ENCODE peak calls at places on chromosome 12, in seven cellular contexts. M, T, Y, S, A, J and B are unnamed samples.

GRCh38 chr12:49767333-49767732 is 26.0 kb downstream of the TMBIM6 start:
- DNase-seq in T (no peak), M (no peak), Y (no peak), J (peak), A (no peak), S (no peak), B (no peak)

GRCh38 chr12:89450922-89451321 is 73.7 kb downstream of the GALNT4 start:
- DNase-seq in S (no peak), Y (no peak), M (no peak), T (no peak), A (no peak), J (no peak), B (no peak)

GRCh38 chr12:16076553-16076952 is 165.4 kb downstream of the DERA start:
- DNase-seq in J (peak), T (peak), A (no peak), M (no peak), Y (no peak), S (no peak), B (peak)

GRCh38 chr12:131035268-131035681 is 81.6 kb downstream of the ADGRD1 start:
- DNase-seq in T (no peak), S (peak), J (no peak), A (no peak), Y (no peak), M (no peak), B (no peak)

GRCh38 chr12:76762556-76762955 is 1.4 kb upstream of the ZDHHC17 start:
- DNase-seq in Y (no peak), T (no peak), A (no peak), J (peak), M (no peak), S (no peak), B (no peak)

GRCh38 chr12:115840159-115840558 is 437.3 kb downstream of the MED13L start:
- DNase-seq in A (no peak), J (no peak), M (no peak), S (no peak), T (no peak), Y (no peak), B (peak)

GRCh38 chr12:52735816-52736632 is 32.7 kb upstream of the KRT77 start:
- DNase-seq in A (no peak), Y (no peak), J (no peak), S (no peak), T (no peak), M (no peak), B (no peak)

GRCh38 chr12:108798551-108799221 is 58.7 kb downstream of the SSH1 start:
- DNase-seq in S (no peak), M (no peak), A (no peak), Y (peak), T (no peak), J (peak), B (peak)

GRCh38 chr12:130639759-130640158 is 76.3 kb downstream of the RIMBP2 start:
- DNase-seq in Y (no peak), T (no peak), J (no peak), S (no peak), A (no peak), M (no peak), B (no peak)

GRCh38 chr12:26680724-26681455 is 152.1 kb downstream of the ITPR2 start:
- DNase-seq in S (no peak), T (no peak), A (no peak), J (peak), M (no peak), Y (no peak), B (peak)

GRCh38 chr12:114164354-114164753 is 198.2 kb upstream of the RBM19 start:
- DNase-seq in T (no peak), J (no peak), S (no peak), A (no peak), Y (no peak), M (no peak), B (no peak)

GRCh38 chr12:89370850-89371249 is 18.5 kb upstream of the DUSP6 start:
- DNase-seq in Y (no peak), M (no peak), S (no peak), J (peak), A (no peak), T (no peak), B (peak)

GRCh38 chr12:124549629-124550028 is 17.8 kb downstream of the NCOR2 start:
- DNase-seq in J (no peak), M (no peak), T (no peak), Y (no peak), A (no peak), S (no peak), B (no peak)

GRCh38 chr12:128076188-128076587 is 190.8 kb upstream of the TMEM132C start:
- DNase-seq in M (no peak), Y (no peak), S (no peak), T (no peak), J (peak), A (no peak), B (peak)

GRCh38 chr12:59164991-59165718 is 244.9 kb upstream of the LRIG3 start:
- DNase-seq in M (no peak), Y (no peak), J (peak), S (no peak), A (no peak), T (peak), B (peak)

GRCh38 chr12:77349703-77350102 is 284.3 kb upstream of the E2F7 start:
- DNase-seq in M (no peak), A (no peak), S (no peak), Y (no peak), T (no peak), J (peak), B (no peak)

GRCh38 chr12:47247418-47247817 is 167.7 kb upstream of the AMIGO2 start:
- DNase-seq in M (no peak), J (no peak), S (peak), A (no peak), T (peak), Y (no peak), B (no peak)

GRCh38 chr12:57518176-57518919 is 2.0 kb downstream of the DDIT3 start:
- DNase-seq in S (no peak), J (peak), M (no peak), Y (no peak), T (no peak), A (no peak), B (no peak)

GRCh38 chr12:3527736-3528135 is 36.7 kb downstream of the PRMT8 start:
- DNase-seq in M (no peak), T (no peak), Y (no peak), J (no peak), A (no peak), S (no peak), B (no peak)

GRCh38 chr12:124537525-124538193 is 29.8 kb downstream of the NCOR2 start:
- DNase-seq in A (no peak), J (no peak), Y (no peak), M (no peak), S (peak), T (no peak), B (no peak)

GRCh38 chr12:107670999-107671643 is 14.5 kb upstream of the PWP1 start:
- DNase-seq in S (no peak), J (peak), T (peak), A (no peak), M (no peak), Y (no peak), B (peak)

GRCh38 chr12:123816896-123817537 is 54.9 kb downstream of the DNAH10 start:
- DNase-seq in S (no peak), A (no peak), T (no peak), J (no peak), Y (no peak), M (no peak), B (no peak)

GRCh38 chr12:122688291-122688690 is 14.9 kb downstream of the HCAR2 start:
- DNase-seq in T (no peak), M (no peak), Y (no peak), A (no peak), J (no peak), S (no peak), B (no peak)

GRCh38 chr12:49946086-49946485 is 4.5 kb upstream of the AQP2 start:
- DNase-seq in J (no peak), S (peak), T (no peak), Y (no peak), M (no peak), A (no peak), B (no peak)

GRCh38 chr12:115640929-115641328 is 636.6 kb downstream of the MED13L start:
- DNase-seq in M (no peak), J (peak), S (no peak), A (no peak), Y (no peak), T (no peak), B (no peak)

GRCh38 chr12:121038861-121039654 is at the start of gene OASL:
- DNase-seq in Y (no peak), T (peak), A (no peak), M (peak), S (peak), J (peak), B (peak)

GRCh38 chr12:131387281-131388163 is 323.4 kb upstream of the SFSWAP start:
- DNase-seq in T (no peak), J (no peak), M (no peak), A (no peak), Y (no peak), S (peak), B (no peak)

GRCh38 chr12:114141916-114142564 is 175.9 kb upstream of the RBM19 start:
- DNase-seq in J (no peak), S (no peak), T (no peak), Y (no peak), M (no peak), A (no peak), B (no peak)

GRCh38 chr12:66107451-66107915 is 23.1 kb downstream of the LLPH start:
- DNase-seq in A (no peak), M (no peak), T (peak), J (peak), S (no peak), Y (peak), B (peak)

DNA sequence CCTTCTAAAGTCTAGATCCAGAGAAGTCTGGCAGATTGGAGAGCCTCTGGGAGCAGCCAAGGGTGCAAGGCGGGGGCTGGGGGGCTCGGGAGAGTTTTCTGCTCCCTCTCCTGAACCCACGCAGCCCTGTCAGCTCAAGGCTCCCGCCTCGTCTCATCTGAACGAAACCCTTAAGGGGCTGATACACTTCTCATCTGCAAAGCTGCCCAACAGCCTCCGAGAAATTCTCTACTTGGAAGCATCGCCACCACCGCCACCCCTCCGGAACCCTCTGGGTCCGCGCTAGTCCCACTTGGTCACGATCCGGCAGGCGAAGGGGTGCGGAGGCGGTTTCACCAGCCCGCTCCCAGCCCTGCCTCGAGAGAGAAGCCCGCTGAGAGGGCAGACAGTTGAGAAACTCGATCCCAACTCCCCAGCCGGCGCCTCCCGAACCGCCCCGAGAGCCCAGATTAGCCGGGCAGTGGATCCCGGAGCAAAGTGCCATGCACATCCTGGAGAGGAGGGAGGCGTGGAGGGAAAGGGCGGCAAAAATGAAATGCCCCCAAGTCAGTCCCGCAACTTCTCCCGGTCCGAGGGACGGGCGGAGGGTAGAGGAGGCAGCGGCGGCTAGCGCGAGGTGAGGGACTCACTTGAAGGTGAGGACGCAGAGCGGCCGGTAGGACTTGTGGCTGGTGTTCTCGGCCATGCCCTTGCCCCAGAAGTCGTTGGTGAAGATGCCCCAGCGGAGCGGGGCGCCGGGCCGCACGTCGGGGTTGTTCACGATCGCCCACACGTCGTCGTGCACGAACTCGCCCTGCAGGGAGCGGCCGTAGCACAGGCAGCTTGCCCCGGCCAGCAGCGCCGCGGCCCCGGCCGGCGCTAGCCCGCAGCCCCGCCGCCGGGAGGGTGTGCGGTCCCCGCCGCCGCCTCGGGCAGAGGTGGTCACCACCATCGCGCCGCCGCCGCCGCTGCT is 645 bp downstream of the TMTC1 start:
- DNase-seq in M (no peak), A (peak), S (peak), Y (peak), J (peak), T (peak), B (peak)
- TF ChIP-seq CTCF in M (no peak), A (no peak), S (no peak), Y (no peak), J (no peak), T (no peak), B (no peak)

GRCh38 chr12:111766608-111767361 is at the start of gene ALDH2:
- DNase-seq in S (peak), J (no peak), T (peak), Y (peak), M (peak), A (peak), B (no peak)
- TF ChIP-seq CTCF in S (no peak), J (no peak), T (no peak), Y (peak), M (no peak), A (no peak), B (no peak)

GRCh38 chr12:98416845-98417244 is 98.5 kb upstream of the TMPO start:
- DNase-seq in A (no peak), J (peak), S (no peak), T (peak), M (no peak), Y (no peak), B (peak)
- TF ChIP-seq CTCF in A (no peak), J (peak), S (peak), T (no peak), M (no peak), Y (no peak), B (peak)

GRCh38 chr12:12353807-12354206 is 3.1 kb upstream of the BORCS5 start:
- DNase-seq in A (no peak), S (no peak), T (no peak), M (no peak), J (no peak), Y (no peak), B (no peak)

GRCh38 chr12:12353276-12353675 is 3.2 kb upstream of the MANSC1 start:
- DNase-seq in Y (no peak), J (no peak), M (no peak), S (no peak), A (no peak), T (no peak), B (no peak)

GRCh38 chr12:12350868-12351463 is 924 bp upstream of the MANSC1 start:
- DNase-seq in S (no peak), A (no peak), J (no peak), T (peak), Y (no peak), M (no peak), B (no peak)

GRCh38 chr12:12349711-12350665 is at the start of gene MANSC1:
- DNase-seq in Y (peak), S (peak), A (peak), M (peak), T (peak), J (peak), B (no peak)
- TF ChIP-seq CTCF in Y (peak), S (peak), A (peak), M (no peak), T (peak), J (no peak), B (peak)

DNA sequence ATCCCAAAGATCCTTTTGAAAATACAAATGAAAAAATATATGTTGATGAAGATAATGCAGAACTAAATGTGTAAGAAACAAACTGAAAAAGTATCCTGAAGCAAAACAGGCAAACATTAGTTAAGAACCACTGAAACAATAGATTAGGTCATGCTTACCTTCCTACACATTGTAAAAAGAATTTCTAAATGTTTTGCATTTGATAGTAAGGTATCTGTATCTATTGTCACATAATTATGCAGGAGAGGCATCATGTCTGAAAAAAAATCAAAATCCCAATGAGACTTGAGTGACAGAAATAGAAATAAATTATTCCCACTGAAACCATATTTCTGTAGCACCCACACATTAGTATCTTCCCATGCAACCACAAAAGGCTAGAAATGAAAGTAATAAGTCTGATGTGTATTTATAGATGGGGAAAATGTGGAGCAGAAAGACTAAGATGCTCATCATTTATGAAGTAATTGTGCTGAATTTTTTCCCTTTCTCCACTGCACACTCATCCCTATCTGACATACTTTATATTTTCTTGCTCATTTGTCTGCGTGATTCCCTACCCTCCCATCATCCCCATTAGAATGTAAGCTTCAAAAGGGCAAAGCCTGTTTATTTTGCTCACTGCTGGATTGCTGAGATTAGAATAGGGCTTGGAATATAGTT is 43.5 kb downstream of the IPO8 start:
- DNase-seq in A (no peak), T (no peak), J (no peak), Y (no peak), M (no peak), S (no peak), B (no peak)
- TF ChIP-seq CTCF in A (no peak), T (no peak), J (no peak), Y (no peak), M (no peak), S (no peak), B (no peak)

GRCh38 chr12:109927622-109928021 is 27.5 kb downstream of the TCHP start:
- DNase-seq in S (no peak), J (peak), A (no peak), Y (no peak), T (peak), M (no peak), B (peak)
- TF ChIP-seq CTCF in S (peak), J (peak), A (peak), Y (no peak), T (peak), M (no peak), B (peak)

GRCh38 chr12:79451988-79452387 is 238.8 kb downstream of the PAWR start:
- DNase-seq in T (peak), A (no peak), M (no peak), Y (peak), J (peak), S (no peak), B (peak)

GRCh38 chr12:79444089-79444488 is 246.7 kb downstream of the PAWR start:
- DNase-seq in Y (no peak), T (no peak), S (no peak), A (no peak), M (no peak), J (peak), B (no peak)

GRCh38 chr12:79452906-79453305 is 237.9 kb downstream of the PAWR start:
- DNase-seq in S (no peak), A (no peak), Y (no peak), M (no peak), T (no peak), J (peak), B (peak)

GRCh38 chr12:79451365-79451764 is 239.4 kb downstream of the PAWR start:
- DNase-seq in M (no peak), Y (no peak), S (no peak), T (no peak), J (peak), A (no peak), B (peak)

DNA sequence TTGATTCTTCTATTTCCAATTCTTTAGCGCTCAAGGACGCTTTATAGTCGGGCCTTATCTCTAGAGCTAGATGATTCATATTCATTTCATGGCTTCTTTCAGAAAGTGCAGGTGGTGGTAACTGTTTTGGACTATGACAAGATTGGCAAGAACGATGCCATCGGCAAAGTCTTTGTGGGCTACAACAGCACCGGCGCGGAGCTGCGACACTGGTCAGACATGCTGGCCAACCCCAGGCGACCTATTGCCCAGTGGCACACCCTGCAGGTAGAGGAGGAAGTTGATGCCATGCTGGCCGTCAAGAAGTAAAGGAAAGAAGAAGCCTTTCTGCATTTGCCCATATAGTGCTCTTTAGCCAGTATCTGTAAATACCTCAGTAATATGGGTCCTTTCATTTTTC is 241.9 kb downstream of the PAWR start:
- DNase-seq in M (no peak), S (no peak), J (no peak), A (no peak), T (peak), Y (peak), B (no peak)
- TF ChIP-seq CTCF in M (no peak), S (no peak), J (no peak), A (no peak), T (peak), Y (no peak), B (no peak)

DNA sequence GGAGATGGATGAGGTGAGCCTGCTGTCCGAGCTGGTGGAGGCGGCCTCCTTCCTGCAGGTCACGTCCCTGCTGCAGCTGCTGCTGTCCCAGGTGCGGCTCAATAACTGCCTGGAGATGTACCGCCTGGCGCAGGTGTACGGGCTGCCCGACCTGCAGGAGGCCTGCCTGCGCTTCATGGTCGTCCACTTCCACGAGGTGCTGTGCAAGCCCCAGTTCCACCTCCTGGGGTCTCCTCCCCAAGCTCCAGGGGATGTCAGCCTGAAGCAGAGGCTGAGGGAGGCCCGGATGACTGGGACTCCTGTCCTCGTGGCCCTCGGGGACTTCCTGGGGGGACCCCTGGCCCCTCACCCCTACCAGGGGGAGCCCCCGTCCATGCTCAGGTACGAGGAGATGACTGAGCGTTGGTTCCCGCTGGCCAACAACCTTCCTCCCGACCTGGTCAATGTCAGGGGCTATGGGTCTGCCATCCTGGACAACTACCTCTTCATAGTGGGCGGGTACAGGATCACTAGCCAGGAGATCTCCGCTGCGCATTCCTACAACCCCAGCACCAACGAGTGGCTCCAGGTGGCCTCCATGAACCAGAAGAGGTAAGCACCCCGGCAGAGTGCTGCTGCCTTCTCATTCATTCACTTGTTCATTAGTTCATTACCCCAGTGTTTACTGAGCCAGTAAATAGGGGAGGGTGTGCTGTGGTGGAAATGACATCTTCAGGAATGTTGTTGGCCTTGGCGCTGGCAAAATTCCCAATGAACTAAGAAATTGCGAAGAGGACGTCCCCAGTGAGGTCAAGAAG is 774 bp upstream of the MANSC4 start:
- DNase-seq in J (peak), M (no peak), Y (peak), S (no peak), T (peak), A (no peak), B (peak)
- TF ChIP-seq CTCF in J (no peak), M (no peak), Y (no peak), S (no peak), T (no peak), A (no peak), B (no peak)

GRCh38 chr12:48336564-48336963 is 14.2 kb downstream of the ZNF641 start:
- DNase-seq in T (no peak), M (no peak), S (no peak), Y (no peak), A (no peak), J (peak), B (peak)
- TF ChIP-seq CTCF in T (no peak), M (no peak), S (no peak), Y (no peak), A (no peak), J (peak), B (no peak)